ENCODE peak calls at places on chromosome 6, in eight cellular contexts. One of them, this sample, is unnamed.

GRCh38 chr6:158313989-158314388 is 1.7 kb downstream of the TULP4 start:
- DNase-seq in activated CD4-positive, alpha-beta T cell treated with anti-CD3 and anti-CD28 coated beads, Interleukin-2, amount 50 U/mL, for 48 hours: peak
- DNase-seq in stimulated activated CD4-positive, alpha-beta T cell treated with anti-CD3 and anti-CD28 coated beads, Interleukin-2, amount 100 ng/mL, for 24 hours: no peak
- DNase-seq in G401: no peak
- DNase-seq in astrocyte of the cerebellum: no peak
- DNase-seq in MG63: no peak
- DNase-seq in activated naive CD8-positive, alpha-beta T cell treated with anti-CD3 and anti-CD28 coated beads, Interleukin-2, amount 50 U/mL, for 24 hours: no peak
- DNase-seq in stimulated activated naive B cell treated with anti-CD40 and anti-IgM and Interleukin-4, amounts not matched to agents 10 μg/mL and 1 μg/mL and 100 μg/mL, for 72 hours: no peak
- DNase-seq in this sample: no peak

GRCh38 chr6:10381133-10381829 is 33.6 kb downstream of the TFAP2A start:
- DNase-seq in activated CD4-positive, alpha-beta T cell treated with anti-CD3 and anti-CD28 coated beads, Interleukin-2, amount 50 U/mL, for 48 hours: no peak
- DNase-seq in stimulated activated CD4-positive, alpha-beta T cell treated with anti-CD3 and anti-CD28 coated beads, Interleukin-2, amount 100 ng/mL, for 24 hours: no peak
- DNase-seq in G401: no peak
- DNase-seq in astrocyte of the cerebellum: no peak
- DNase-seq in MG63: no peak
- DNase-seq in activated naive CD8-positive, alpha-beta T cell treated with anti-CD3 and anti-CD28 coated beads, Interleukin-2, amount 50 U/mL, for 24 hours: no peak
- DNase-seq in stimulated activated naive B cell treated with anti-CD40 and anti-IgM and Interleukin-4, amounts not matched to agents 10 μg/mL and 1 μg/mL and 100 μg/mL, for 72 hours: no peak
- DNase-seq in this sample: no peak

GRCh38 chr6:89134723-89135122 is 11.1 kb upstream of the PM20D2 start:
- DNase-seq in activated CD4-positive, alpha-beta T cell treated with anti-CD3 and anti-CD28 coated beads, Interleukin-2, amount 50 U/mL, for 48 hours: no peak
- DNase-seq in stimulated activated CD4-positive, alpha-beta T cell treated with anti-CD3 and anti-CD28 coated beads, Interleukin-2, amount 100 ng/mL, for 24 hours: no peak
- DNase-seq in G401: no peak
- DNase-seq in astrocyte of the cerebellum: no peak
- DNase-seq in MG63: no peak
- DNase-seq in activated naive CD8-positive, alpha-beta T cell treated with anti-CD3 and anti-CD28 coated beads, Interleukin-2, amount 50 U/mL, for 24 hours: no peak
- DNase-seq in stimulated activated naive B cell treated with anti-CD40 and anti-IgM and Interleukin-4, amounts not matched to agents 10 μg/mL and 1 μg/mL and 100 μg/mL, for 72 hours: no peak
- DNase-seq in this sample: no peak

GRCh38 chr6:37524025-37524647 is 24.4 kb upstream of the CCDC167 start:
- DNase-seq in activated CD4-positive, alpha-beta T cell treated with anti-CD3 and anti-CD28 coated beads, Interleukin-2, amount 50 U/mL, for 48 hours: no peak
- DNase-seq in stimulated activated CD4-positive, alpha-beta T cell treated with anti-CD3 and anti-CD28 coated beads, Interleukin-2, amount 100 ng/mL, for 24 hours: no peak
- DNase-seq in G401: no peak
- DNase-seq in astrocyte of the cerebellum: peak
- DNase-seq in MG63: peak
- DNase-seq in activated naive CD8-positive, alpha-beta T cell treated with anti-CD3 and anti-CD28 coated beads, Interleukin-2, amount 50 U/mL, for 24 hours: no peak
- DNase-seq in stimulated activated naive B cell treated with anti-CD40 and anti-IgM and Interleukin-4, amounts not matched to agents 10 μg/mL and 1 μg/mL and 100 μg/mL, for 72 hours: no peak
- DNase-seq in this sample: no peak

GRCh38 chr6:134722429-134722828 is 227.5 kb downstream of the ALDH8A1 start:
- DNase-seq in activated CD4-positive, alpha-beta T cell treated with anti-CD3 and anti-CD28 coated beads, Interleukin-2, amount 50 U/mL, for 48 hours: no peak
- DNase-seq in stimulated activated CD4-positive, alpha-beta T cell treated with anti-CD3 and anti-CD28 coated beads, Interleukin-2, amount 100 ng/mL, for 24 hours: no peak
- DNase-seq in G401: no peak
- DNase-seq in astrocyte of the cerebellum: no peak
- DNase-seq in MG63: no peak
- DNase-seq in activated naive CD8-positive, alpha-beta T cell treated with anti-CD3 and anti-CD28 coated beads, Interleukin-2, amount 50 U/mL, for 24 hours: no peak
- DNase-seq in stimulated activated naive B cell treated with anti-CD40 and anti-IgM and Interleukin-4, amounts not matched to agents 10 μg/mL and 1 μg/mL and 100 μg/mL, for 72 hours: no peak
- DNase-seq in this sample: no peak

GRCh38 chr6:34027445-34027936 is 118.4 kb downstream of the GRM4 start:
- DNase-seq in activated CD4-positive, alpha-beta T cell treated with anti-CD3 and anti-CD28 coated beads, Interleukin-2, amount 50 U/mL, for 48 hours: peak
- DNase-seq in stimulated activated CD4-positive, alpha-beta T cell treated with anti-CD3 and anti-CD28 coated beads, Interleukin-2, amount 100 ng/mL, for 24 hours: peak
- DNase-seq in G401: no peak
- DNase-seq in astrocyte of the cerebellum: no peak
- DNase-seq in MG63: peak
- DNase-seq in activated naive CD8-positive, alpha-beta T cell treated with anti-CD3 and anti-CD28 coated beads, Interleukin-2, amount 50 U/mL, for 24 hours: peak
- DNase-seq in stimulated activated naive B cell treated with anti-CD40 and anti-IgM and Interleukin-4, amounts not matched to agents 10 μg/mL and 1 μg/mL and 100 μg/mL, for 72 hours: peak
- DNase-seq in this sample: peak

GRCh38 chr6:4967301-4968030 is 36.4 kb downstream of the RPP40 start:
- DNase-seq in activated CD4-positive, alpha-beta T cell treated with anti-CD3 and anti-CD28 coated beads, Interleukin-2, amount 50 U/mL, for 48 hours: no peak
- DNase-seq in stimulated activated CD4-positive, alpha-beta T cell treated with anti-CD3 and anti-CD28 coated beads, Interleukin-2, amount 100 ng/mL, for 24 hours: no peak
- DNase-seq in G401: no peak
- DNase-seq in astrocyte of the cerebellum: no peak
- DNase-seq in MG63: no peak
- DNase-seq in activated naive CD8-positive, alpha-beta T cell treated with anti-CD3 and anti-CD28 coated beads, Interleukin-2, amount 50 U/mL, for 24 hours: no peak
- DNase-seq in stimulated activated naive B cell treated with anti-CD40 and anti-IgM and Interleukin-4, amounts not matched to agents 10 μg/mL and 1 μg/mL and 100 μg/mL, for 72 hours: no peak
- DNase-seq in this sample: no peak

GRCh38 chr6:140193269-140193668 is 818.8 kb upstream of the CITED2 start:
- DNase-seq in activated CD4-positive, alpha-beta T cell treated with anti-CD3 and anti-CD28 coated beads, Interleukin-2, amount 50 U/mL, for 48 hours: no peak
- DNase-seq in stimulated activated CD4-positive, alpha-beta T cell treated with anti-CD3 and anti-CD28 coated beads, Interleukin-2, amount 100 ng/mL, for 24 hours: no peak
- DNase-seq in G401: no peak
- DNase-seq in astrocyte of the cerebellum: no peak
- DNase-seq in MG63: no peak
- DNase-seq in activated naive CD8-positive, alpha-beta T cell treated with anti-CD3 and anti-CD28 coated beads, Interleukin-2, amount 50 U/mL, for 24 hours: no peak
- DNase-seq in stimulated activated naive B cell treated with anti-CD40 and anti-IgM and Interleukin-4, amounts not matched to agents 10 μg/mL and 1 μg/mL and 100 μg/mL, for 72 hours: no peak
- DNase-seq in this sample: no peak

GRCh38 chr6:163404825-163405265 is 9.7 kb upstream of the QKI start:
- DNase-seq in activated CD4-positive, alpha-beta T cell treated with anti-CD3 and anti-CD28 coated beads, Interleukin-2, amount 50 U/mL, for 48 hours: no peak
- DNase-seq in stimulated activated CD4-positive, alpha-beta T cell treated with anti-CD3 and anti-CD28 coated beads, Interleukin-2, amount 100 ng/mL, for 24 hours: no peak
- DNase-seq in G401: no peak
- DNase-seq in astrocyte of the cerebellum: no peak
- DNase-seq in MG63: no peak
- DNase-seq in activated naive CD8-positive, alpha-beta T cell treated with anti-CD3 and anti-CD28 coated beads, Interleukin-2, amount 50 U/mL, for 24 hours: no peak
- DNase-seq in stimulated activated naive B cell treated with anti-CD40 and anti-IgM and Interleukin-4, amounts not matched to agents 10 μg/mL and 1 μg/mL and 100 μg/mL, for 72 hours: no peak
- DNase-seq in this sample: no peak

GRCh38 chr6:135505648-135506047 is 8.1 kb upstream of the AHI1 start:
- DNase-seq in activated CD4-positive, alpha-beta T cell treated with anti-CD3 and anti-CD28 coated beads, Interleukin-2, amount 50 U/mL, for 48 hours: no peak
- DNase-seq in stimulated activated CD4-positive, alpha-beta T cell treated with anti-CD3 and anti-CD28 coated beads, Interleukin-2, amount 100 ng/mL, for 24 hours: no peak
- DNase-seq in G401: no peak
- DNase-seq in astrocyte of the cerebellum: no peak
- DNase-seq in MG63: no peak
- DNase-seq in activated naive CD8-positive, alpha-beta T cell treated with anti-CD3 and anti-CD28 coated beads, Interleukin-2, amount 50 U/mL, for 24 hours: no peak
- DNase-seq in stimulated activated naive B cell treated with anti-CD40 and anti-IgM and Interleukin-4, amounts not matched to agents 10 μg/mL and 1 μg/mL and 100 μg/mL, for 72 hours: no peak
- DNase-seq in this sample: no peak

GRCh38 chr6:137715589-137716045 is 151.4 kb upstream of the TNFAIP3 start:
- DNase-seq in activated CD4-positive, alpha-beta T cell treated with anti-CD3 and anti-CD28 coated beads, Interleukin-2, amount 50 U/mL, for 48 hours: no peak
- DNase-seq in stimulated activated CD4-positive, alpha-beta T cell treated with anti-CD3 and anti-CD28 coated beads, Interleukin-2, amount 100 ng/mL, for 24 hours: no peak
- DNase-seq in G401: no peak
- DNase-seq in astrocyte of the cerebellum: no peak
- DNase-seq in MG63: no peak
- DNase-seq in activated naive CD8-positive, alpha-beta T cell treated with anti-CD3 and anti-CD28 coated beads, Interleukin-2, amount 50 U/mL, for 24 hours: no peak
- DNase-seq in stimulated activated naive B cell treated with anti-CD40 and anti-IgM and Interleukin-4, amounts not matched to agents 10 μg/mL and 1 μg/mL and 100 μg/mL, for 72 hours: no peak
- DNase-seq in this sample: no peak

GRCh38 chr6:16276991-16277981 is 38.9 kb downstream of the GMPR start:
- DNase-seq in activated CD4-positive, alpha-beta T cell treated with anti-CD3 and anti-CD28 coated beads, Interleukin-2, amount 50 U/mL, for 48 hours: peak
- DNase-seq in stimulated activated CD4-positive, alpha-beta T cell treated with anti-CD3 and anti-CD28 coated beads, Interleukin-2, amount 100 ng/mL, for 24 hours: no peak
- DNase-seq in G401: peak
- DNase-seq in astrocyte of the cerebellum: peak
- DNase-seq in MG63: peak
- DNase-seq in activated naive CD8-positive, alpha-beta T cell treated with anti-CD3 and anti-CD28 coated beads, Interleukin-2, amount 50 U/mL, for 24 hours: peak
- DNase-seq in stimulated activated naive B cell treated with anti-CD40 and anti-IgM and Interleukin-4, amounts not matched to agents 10 μg/mL and 1 μg/mL and 100 μg/mL, for 72 hours: peak
- DNase-seq in this sample: peak

GRCh38 chr6:157493173-157493572 is 112.2 kb downstream of the ZDHHC14 start:
- DNase-seq in activated CD4-positive, alpha-beta T cell treated with anti-CD3 and anti-CD28 coated beads, Interleukin-2, amount 50 U/mL, for 48 hours: no peak
- DNase-seq in stimulated activated CD4-positive, alpha-beta T cell treated with anti-CD3 and anti-CD28 coated beads, Interleukin-2, amount 100 ng/mL, for 24 hours: no peak
- DNase-seq in G401: no peak
- DNase-seq in astrocyte of the cerebellum: no peak
- DNase-seq in MG63: no peak
- DNase-seq in activated naive CD8-positive, alpha-beta T cell treated with anti-CD3 and anti-CD28 coated beads, Interleukin-2, amount 50 U/mL, for 24 hours: no peak
- DNase-seq in stimulated activated naive B cell treated with anti-CD40 and anti-IgM and Interleukin-4, amounts not matched to agents 10 μg/mL and 1 μg/mL and 100 μg/mL, for 72 hours: no peak
- DNase-seq in this sample: no peak

GRCh38 chr6:111410371-111410770 is 72.6 kb downstream of the REV3L start:
- DNase-seq in activated CD4-positive, alpha-beta T cell treated with anti-CD3 and anti-CD28 coated beads, Interleukin-2, amount 50 U/mL, for 48 hours: no peak
- DNase-seq in stimulated activated CD4-positive, alpha-beta T cell treated with anti-CD3 and anti-CD28 coated beads, Interleukin-2, amount 100 ng/mL, for 24 hours: no peak
- DNase-seq in G401: no peak
- DNase-seq in astrocyte of the cerebellum: no peak
- DNase-seq in MG63: no peak
- DNase-seq in activated naive CD8-positive, alpha-beta T cell treated with anti-CD3 and anti-CD28 coated beads, Interleukin-2, amount 50 U/mL, for 24 hours: no peak
- DNase-seq in stimulated activated naive B cell treated with anti-CD40 and anti-IgM and Interleukin-4, amounts not matched to agents 10 μg/mL and 1 μg/mL and 100 μg/mL, for 72 hours: no peak
- DNase-seq in this sample: no peak

GRCh38 chr6:56246941-56247653 is at the start of gene COL21A1:
- DNase-seq in activated CD4-positive, alpha-beta T cell treated with anti-CD3 and anti-CD28 coated beads, Interleukin-2, amount 50 U/mL, for 48 hours: no peak
- DNase-seq in stimulated activated CD4-positive, alpha-beta T cell treated with anti-CD3 and anti-CD28 coated beads, Interleukin-2, amount 100 ng/mL, for 24 hours: no peak
- DNase-seq in G401: peak
- DNase-seq in astrocyte of the cerebellum: no peak
- DNase-seq in MG63: no peak
- DNase-seq in activated naive CD8-positive, alpha-beta T cell treated with anti-CD3 and anti-CD28 coated beads, Interleukin-2, amount 50 U/mL, for 24 hours: no peak
- DNase-seq in stimulated activated naive B cell treated with anti-CD40 and anti-IgM and Interleukin-4, amounts not matched to agents 10 μg/mL and 1 μg/mL and 100 μg/mL, for 72 hours: no peak
- DNase-seq in this sample: no peak

GRCh38 chr6:100353276-100354015 is 111.3 kb downstream of the SIM1 start:
- DNase-seq in activated CD4-positive, alpha-beta T cell treated with anti-CD3 and anti-CD28 coated beads, Interleukin-2, amount 50 U/mL, for 48 hours: no peak
- DNase-seq in stimulated activated CD4-positive, alpha-beta T cell treated with anti-CD3 and anti-CD28 coated beads, Interleukin-2, amount 100 ng/mL, for 24 hours: no peak
- DNase-seq in G401: no peak
- DNase-seq in astrocyte of the cerebellum: no peak
- DNase-seq in MG63: peak
- DNase-seq in activated naive CD8-positive, alpha-beta T cell treated with anti-CD3 and anti-CD28 coated beads, Interleukin-2, amount 50 U/mL, for 24 hours: no peak
- DNase-seq in stimulated activated naive B cell treated with anti-CD40 and anti-IgM and Interleukin-4, amounts not matched to agents 10 μg/mL and 1 μg/mL and 100 μg/mL, for 72 hours: no peak
- DNase-seq in this sample: no peak

GRCh38 chr6:72669324-72669723 is 47.5 kb downstream of the KCNQ5 start:
- DNase-seq in activated CD4-positive, alpha-beta T cell treated with anti-CD3 and anti-CD28 coated beads, Interleukin-2, amount 50 U/mL, for 48 hours: no peak
- DNase-seq in stimulated activated CD4-positive, alpha-beta T cell treated with anti-CD3 and anti-CD28 coated beads, Interleukin-2, amount 100 ng/mL, for 24 hours: no peak
- DNase-seq in G401: no peak
- DNase-seq in astrocyte of the cerebellum: no peak
- DNase-seq in MG63: no peak
- DNase-seq in activated naive CD8-positive, alpha-beta T cell treated with anti-CD3 and anti-CD28 coated beads, Interleukin-2, amount 50 U/mL, for 24 hours: no peak
- DNase-seq in stimulated activated naive B cell treated with anti-CD40 and anti-IgM and Interleukin-4, amounts not matched to agents 10 μg/mL and 1 μg/mL and 100 μg/mL, for 72 hours: no peak
- DNase-seq in this sample: no peak

GRCh38 chr6:37987008-37987407 is 167.5 kb downstream of the ZFAND3 start:
- DNase-seq in activated CD4-positive, alpha-beta T cell treated with anti-CD3 and anti-CD28 coated beads, Interleukin-2, amount 50 U/mL, for 48 hours: peak
- DNase-seq in stimulated activated CD4-positive, alpha-beta T cell treated with anti-CD3 and anti-CD28 coated beads, Interleukin-2, amount 100 ng/mL, for 24 hours: peak
- DNase-seq in G401: no peak
- DNase-seq in astrocyte of the cerebellum: peak
- DNase-seq in MG63: peak
- DNase-seq in activated naive CD8-positive, alpha-beta T cell treated with anti-CD3 and anti-CD28 coated beads, Interleukin-2, amount 50 U/mL, for 24 hours: peak
- DNase-seq in stimulated activated naive B cell treated with anti-CD40 and anti-IgM and Interleukin-4, amounts not matched to agents 10 μg/mL and 1 μg/mL and 100 μg/mL, for 72 hours: no peak
- DNase-seq in this sample: no peak

GRCh38 chr6:19438566-19439353 is 398.4 kb upstream of the ID4 start:
- DNase-seq in activated CD4-positive, alpha-beta T cell treated with anti-CD3 and anti-CD28 coated beads, Interleukin-2, amount 50 U/mL, for 48 hours: no peak
- DNase-seq in stimulated activated CD4-positive, alpha-beta T cell treated with anti-CD3 and anti-CD28 coated beads, Interleukin-2, amount 100 ng/mL, for 24 hours: no peak
- DNase-seq in G401: no peak
- DNase-seq in astrocyte of the cerebellum: peak
- DNase-seq in MG63: no peak
- DNase-seq in activated naive CD8-positive, alpha-beta T cell treated with anti-CD3 and anti-CD28 coated beads, Interleukin-2, amount 50 U/mL, for 24 hours: no peak
- DNase-seq in stimulated activated naive B cell treated with anti-CD40 and anti-IgM and Interleukin-4, amounts not matched to agents 10 μg/mL and 1 μg/mL and 100 μg/mL, for 72 hours: no peak
- DNase-seq in this sample: no peak

GRCh38 chr6:139028242-139028657 is 295 bp upstream of the ABRACL start:
- DNase-seq in activated CD4-positive, alpha-beta T cell treated with anti-CD3 and anti-CD28 coated beads, Interleukin-2, amount 50 U/mL, for 48 hours: no peak
- DNase-seq in stimulated activated CD4-positive, alpha-beta T cell treated with anti-CD3 and anti-CD28 coated beads, Interleukin-2, amount 100 ng/mL, for 24 hours: no peak
- DNase-seq in G401: no peak
- DNase-seq in astrocyte of the cerebellum: no peak
- DNase-seq in MG63: no peak
- DNase-seq in activated naive CD8-positive, alpha-beta T cell treated with anti-CD3 and anti-CD28 coated beads, Interleukin-2, amount 50 U/mL, for 24 hours: no peak
- DNase-seq in stimulated activated naive B cell treated with anti-CD40 and anti-IgM and Interleukin-4, amounts not matched to agents 10 μg/mL and 1 μg/mL and 100 μg/mL, for 72 hours: no peak
- DNase-seq in this sample: peak

GRCh38 chr6:14921170-14921569 is 324.7 kb upstream of the JARID2 start:
- DNase-seq in activated CD4-positive, alpha-beta T cell treated with anti-CD3 and anti-CD28 coated beads, Interleukin-2, amount 50 U/mL, for 48 hours: no peak
- DNase-seq in stimulated activated CD4-positive, alpha-beta T cell treated with anti-CD3 and anti-CD28 coated beads, Interleukin-2, amount 100 ng/mL, for 24 hours: no peak
- DNase-seq in G401: no peak
- DNase-seq in astrocyte of the cerebellum: no peak
- DNase-seq in MG63: no peak
- DNase-seq in activated naive CD8-positive, alpha-beta T cell treated with anti-CD3 and anti-CD28 coated beads, Interleukin-2, amount 50 U/mL, for 24 hours: no peak
- DNase-seq in stimulated activated naive B cell treated with anti-CD40 and anti-IgM and Interleukin-4, amounts not matched to agents 10 μg/mL and 1 μg/mL and 100 μg/mL, for 72 hours: no peak
- DNase-seq in this sample: no peak

GRCh38 chr6:2104524-2104880 is 140.9 kb downstream of the GMDS start:
- DNase-seq in activated CD4-positive, alpha-beta T cell treated with anti-CD3 and anti-CD28 coated beads, Interleukin-2, amount 50 U/mL, for 48 hours: no peak
- DNase-seq in stimulated activated CD4-positive, alpha-beta T cell treated with anti-CD3 and anti-CD28 coated beads, Interleukin-2, amount 100 ng/mL, for 24 hours: no peak
- DNase-seq in G401: no peak
- DNase-seq in astrocyte of the cerebellum: no peak
- DNase-seq in MG63: no peak
- DNase-seq in activated naive CD8-positive, alpha-beta T cell treated with anti-CD3 and anti-CD28 coated beads, Interleukin-2, amount 50 U/mL, for 24 hours: no peak
- DNase-seq in stimulated activated naive B cell treated with anti-CD40 and anti-IgM and Interleukin-4, amounts not matched to agents 10 μg/mL and 1 μg/mL and 100 μg/mL, for 72 hours: no peak
- DNase-seq in this sample: no peak

GRCh38 chr6:161458199-161458598 is 184.3 kb upstream of the AGPAT4 start:
- DNase-seq in activated CD4-positive, alpha-beta T cell treated with anti-CD3 and anti-CD28 coated beads, Interleukin-2, amount 50 U/mL, for 48 hours: no peak
- DNase-seq in stimulated activated CD4-positive, alpha-beta T cell treated with anti-CD3 and anti-CD28 coated beads, Interleukin-2, amount 100 ng/mL, for 24 hours: no peak
- DNase-seq in G401: peak
- DNase-seq in astrocyte of the cerebellum: no peak
- DNase-seq in MG63: no peak
- DNase-seq in activated naive CD8-positive, alpha-beta T cell treated with anti-CD3 and anti-CD28 coated beads, Interleukin-2, amount 50 U/mL, for 24 hours: no peak
- DNase-seq in stimulated activated naive B cell treated with anti-CD40 and anti-IgM and Interleukin-4, amounts not matched to agents 10 μg/mL and 1 μg/mL and 100 μg/mL, for 72 hours: no peak
- DNase-seq in this sample: no peak

This sample was measured in Karpas-422.